ENCODE peak calls at places on chromosome 14, in seven cellular contexts. One of them, this sample, is unnamed.

GRCh38 chr14:93859957-93860356 is 67.2 kb upstream of the FAM181A start:
- DNase-seq in stimulated activated CD4-positive, alpha-beta T cell treated with anti-CD3 and anti-CD28 coated beads, Interleukin-2, amount 100 ng/mL, for 48 hours: no peak
- DNase-seq in Calu3: no peak
- DNase-seq in suprapubic skin: no peak
- DNase-seq in cardiac muscle cell: no peak
- DNase-seq in brain pericyte: no peak
- DNase-seq in AG09309: no peak
- DNase-seq in this sample: no peak

GRCh38 chr14:49139593-49139992 is 446.6 kb downstream of the RPS29 start:
- DNase-seq in AG09309: no peak
- DNase-seq in stimulated activated CD4-positive, alpha-beta T cell treated with anti-CD3 and anti-CD28 coated beads, Interleukin-2, amount 100 ng/mL, for 48 hours: no peak
- DNase-seq in suprapubic skin: no peak
- DNase-seq in brain pericyte: no peak
- DNase-seq in cardiac muscle cell: no peak
- DNase-seq in Calu3: no peak
- DNase-seq in this sample: no peak

GRCh38 chr14:27040552-27040951 is 442.7 kb upstream of the NOVA1 start:
- DNase-seq in Calu3: no peak
- DNase-seq in stimulated activated CD4-positive, alpha-beta T cell treated with anti-CD3 and anti-CD28 coated beads, Interleukin-2, amount 100 ng/mL, for 48 hours: no peak
- DNase-seq in cardiac muscle cell: no peak
- DNase-seq in brain pericyte: no peak
- DNase-seq in suprapubic skin: no peak
- DNase-seq in AG09309: no peak
- DNase-seq in this sample: no peak

GRCh38 chr14:46717211-46717610 is 65.6 kb upstream of the RPL10L start:
- DNase-seq in brain pericyte: no peak
- DNase-seq in Calu3: no peak
- DNase-seq in AG09309: no peak
- DNase-seq in cardiac muscle cell: no peak
- DNase-seq in suprapubic skin: no peak
- DNase-seq in stimulated activated CD4-positive, alpha-beta T cell treated with anti-CD3 and anti-CD28 coated beads, Interleukin-2, amount 100 ng/mL, for 48 hours: no peak
- DNase-seq in this sample: no peak

GRCh38 chr14:36944307-36945010 is 227.9 kb downstream of the SLC25A21 start:
- DNase-seq in AG09309: no peak
- DNase-seq in suprapubic skin: no peak
- DNase-seq in brain pericyte: no peak
- DNase-seq in stimulated activated CD4-positive, alpha-beta T cell treated with anti-CD3 and anti-CD28 coated beads, Interleukin-2, amount 100 ng/mL, for 48 hours: no peak
- DNase-seq in Calu3: no peak
- DNase-seq in cardiac muscle cell: no peak
- DNase-seq in this sample: no peak

GRCh38 chr14:61103541-61104339 is 122.7 kb downstream of the SLC38A6 start:
- DNase-seq in stimulated activated CD4-positive, alpha-beta T cell treated with anti-CD3 and anti-CD28 coated beads, Interleukin-2, amount 100 ng/mL, for 48 hours: peak
- DNase-seq in cardiac muscle cell: no peak
- DNase-seq in Calu3: peak
- DNase-seq in AG09309: peak
- DNase-seq in brain pericyte: peak
- DNase-seq in suprapubic skin: peak
- DNase-seq in this sample: peak

GRCh38 chr14:104184911-104185499 is 46.6 kb downstream of the KIF26A start:
- DNase-seq in brain pericyte: no peak
- DNase-seq in Calu3: no peak
- DNase-seq in AG09309: no peak
- DNase-seq in stimulated activated CD4-positive, alpha-beta T cell treated with anti-CD3 and anti-CD28 coated beads, Interleukin-2, amount 100 ng/mL, for 48 hours: no peak
- DNase-seq in suprapubic skin: no peak
- DNase-seq in cardiac muscle cell: no peak
- DNase-seq in this sample: no peak

GRCh38 chr14:63918411-63918810 is 65.6 kb downstream of the SYNE2 start:
- DNase-seq in AG09309: no peak
- DNase-seq in Calu3: no peak
- DNase-seq in brain pericyte: no peak
- DNase-seq in suprapubic skin: no peak
- DNase-seq in cardiac muscle cell: no peak
- DNase-seq in stimulated activated CD4-positive, alpha-beta T cell treated with anti-CD3 and anti-CD28 coated beads, Interleukin-2, amount 100 ng/mL, for 48 hours: no peak
- DNase-seq in this sample: no peak

GRCh38 chr14:91897121-91897701 is 29.9 kb upstream of the TC2N start:
- DNase-seq in suprapubic skin: no peak
- DNase-seq in Calu3: no peak
- DNase-seq in AG09309: peak
- DNase-seq in stimulated activated CD4-positive, alpha-beta T cell treated with anti-CD3 and anti-CD28 coated beads, Interleukin-2, amount 100 ng/mL, for 48 hours: no peak
- DNase-seq in cardiac muscle cell: no peak
- DNase-seq in brain pericyte: no peak
- DNase-seq in this sample: no peak

GRCh38 chr14:82067221-82067620 is 533.6 kb upstream of the SEL1L start:
- DNase-seq in suprapubic skin: no peak
- DNase-seq in stimulated activated CD4-positive, alpha-beta T cell treated with anti-CD3 and anti-CD28 coated beads, Interleukin-2, amount 100 ng/mL, for 48 hours: no peak
- DNase-seq in cardiac muscle cell: peak
- DNase-seq in brain pericyte: no peak
- DNase-seq in AG09309: no peak
- DNase-seq in Calu3: no peak
- DNase-seq in this sample: no peak

GRCh38 chr14:20624495-20625070 is 16.9 kb downstream of the OR6S1 start:
- DNase-seq in suprapubic skin: peak
- DNase-seq in AG09309: no peak
- DNase-seq in stimulated activated CD4-positive, alpha-beta T cell treated with anti-CD3 and anti-CD28 coated beads, Interleukin-2, amount 100 ng/mL, for 48 hours: peak
- DNase-seq in cardiac muscle cell: peak
- DNase-seq in brain pericyte: no peak
- DNase-seq in Calu3: peak
- DNase-seq in this sample: peak

GRCh38 chr14:68659021-68659931 is 133.6 kb downstream of the ZFP36L1 start:
- DNase-seq in brain pericyte: no peak
- DNase-seq in stimulated activated CD4-positive, alpha-beta T cell treated with anti-CD3 and anti-CD28 coated beads, Interleukin-2, amount 100 ng/mL, for 48 hours: no peak
- DNase-seq in cardiac muscle cell: no peak
- DNase-seq in Calu3: no peak
- DNase-seq in suprapubic skin: no peak
- DNase-seq in AG09309: no peak
- DNase-seq in this sample: no peak

GRCh38 chr14:21300892-21301291 is 21.0 kb downstream of the RPGRIP1 start:
- DNase-seq in brain pericyte: no peak
- DNase-seq in Calu3: peak
- DNase-seq in suprapubic skin: no peak
- DNase-seq in cardiac muscle cell: peak
- DNase-seq in stimulated activated CD4-positive, alpha-beta T cell treated with anti-CD3 and anti-CD28 coated beads, Interleukin-2, amount 100 ng/mL, for 48 hours: no peak
- DNase-seq in AG09309: no peak
- DNase-seq in this sample: peak

GRCh38 chr14:98189077-98189476 is 1082.9 kb downstream of the BCL11B start:
- DNase-seq in brain pericyte: no peak
- DNase-seq in stimulated activated CD4-positive, alpha-beta T cell treated with anti-CD3 and anti-CD28 coated beads, Interleukin-2, amount 100 ng/mL, for 48 hours: no peak
- DNase-seq in Calu3: no peak
- DNase-seq in suprapubic skin: no peak
- DNase-seq in AG09309: no peak
- DNase-seq in cardiac muscle cell: no peak
- DNase-seq in this sample: peak

GRCh38 chr14:51419685-51420084 is 179.6 kb downstream of the TMX1 start:
- DNase-seq in AG09309: no peak
- DNase-seq in brain pericyte: no peak
- DNase-seq in cardiac muscle cell: no peak
- DNase-seq in suprapubic skin: no peak
- DNase-seq in Calu3: no peak
- DNase-seq in stimulated activated CD4-positive, alpha-beta T cell treated with anti-CD3 and anti-CD28 coated beads, Interleukin-2, amount 100 ng/mL, for 48 hours: no peak
- DNase-seq in this sample: no peak

GRCh38 chr14:22420598-22421186 is 168.3 kb downstream of the DAD1 start:
- DNase-seq in cardiac muscle cell: no peak
- DNase-seq in suprapubic skin: no peak
- DNase-seq in brain pericyte: no peak
- DNase-seq in AG09309: no peak
- DNase-seq in stimulated activated CD4-positive, alpha-beta T cell treated with anti-CD3 and anti-CD28 coated beads, Interleukin-2, amount 100 ng/mL, for 48 hours: no peak
- DNase-seq in Calu3: no peak
- DNase-seq in this sample: no peak

GRCh38 chr14:51018521-51018920 is 74.2 kb upstream of the PYGL start:
- DNase-seq in suprapubic skin: no peak
- DNase-seq in Calu3: no peak
- DNase-seq in cardiac muscle cell: no peak
- DNase-seq in AG09309: no peak
- DNase-seq in stimulated activated CD4-positive, alpha-beta T cell treated with anti-CD3 and anti-CD28 coated beads, Interleukin-2, amount 100 ng/mL, for 48 hours: no peak
- DNase-seq in brain pericyte: no peak
- DNase-seq in this sample: no peak

GRCh38 chr14:55767291-55767690 is 187.3 kb downstream of the KTN1 start:
- DNase-seq in stimulated activated CD4-positive, alpha-beta T cell treated with anti-CD3 and anti-CD28 coated beads, Interleukin-2, amount 100 ng/mL, for 48 hours: no peak
- DNase-seq in brain pericyte: no peak
- DNase-seq in Calu3: no peak
- DNase-seq in AG09309: no peak
- DNase-seq in suprapubic skin: no peak
- DNase-seq in cardiac muscle cell: no peak
- DNase-seq in this sample: no peak

GRCh38 chr14:23709923-23710322 is 73.8 kb downstream of the DHRS2 start:
- DNase-seq in suprapubic skin: no peak
- DNase-seq in Calu3: no peak
- DNase-seq in brain pericyte: no peak
- DNase-seq in stimulated activated CD4-positive, alpha-beta T cell treated with anti-CD3 and anti-CD28 coated beads, Interleukin-2, amount 100 ng/mL, for 48 hours: no peak
- DNase-seq in cardiac muscle cell: no peak
- DNase-seq in AG09309: no peak
- DNase-seq in this sample: no peak

GRCh38 chr14:97377550-97377949 is 580.4 kb downstream of the VRK1 start:
- DNase-seq in Calu3: no peak
- DNase-seq in cardiac muscle cell: peak
- DNase-seq in stimulated activated CD4-positive, alpha-beta T cell treated with anti-CD3 and anti-CD28 coated beads, Interleukin-2, amount 100 ng/mL, for 48 hours: no peak
- DNase-seq in brain pericyte: no peak
- DNase-seq in suprapubic skin: no peak
- DNase-seq in AG09309: no peak
- DNase-seq in this sample: no peak

GRCh38 chr14:104547998-104548700 is 31.4 kb upstream of the C14orf180 start:
- DNase-seq in suprapubic skin: peak
- DNase-seq in Calu3: no peak
- DNase-seq in cardiac muscle cell: no peak
- DNase-seq in brain pericyte: no peak
- DNase-seq in AG09309: no peak
- DNase-seq in stimulated activated CD4-positive, alpha-beta T cell treated with anti-CD3 and anti-CD28 coated beads, Interleukin-2, amount 100 ng/mL, for 48 hours: no peak
- DNase-seq in this sample: no peak

GRCh38 chr14:85516239-85517112 is 13.5 kb upstream of the FLRT2 start:
- DNase-seq in cardiac muscle cell: no peak
- DNase-seq in Calu3: no peak
- DNase-seq in suprapubic skin: no peak
- DNase-seq in AG09309: peak
- DNase-seq in brain pericyte: no peak
- DNase-seq in stimulated activated CD4-positive, alpha-beta T cell treated with anti-CD3 and anti-CD28 coated beads, Interleukin-2, amount 100 ng/mL, for 48 hours: no peak
- DNase-seq in this sample: no peak

GRCh38 chr14:32940066-32940651 is 1.5 kb downstream of the NPAS3 start:
- DNase-seq in brain pericyte: no peak
- DNase-seq in cardiac muscle cell: no peak
- DNase-seq in stimulated activated CD4-positive, alpha-beta T cell treated with anti-CD3 and anti-CD28 coated beads, Interleukin-2, amount 100 ng/mL, for 48 hours: no peak
- DNase-seq in suprapubic skin: no peak
- DNase-seq in Calu3: no peak
- DNase-seq in AG09309: no peak
- DNase-seq in this sample: no peak

GRCh38 chr14:69850086-69850735 is 29.0 kb upstream of the SMOC1 start:
- DNase-seq in brain pericyte: no peak
- DNase-seq in Calu3: no peak
- DNase-seq in AG09309: no peak
- DNase-seq in suprapubic skin: no peak
- DNase-seq in stimulated activated CD4-positive, alpha-beta T cell treated with anti-CD3 and anti-CD28 coated beads, Interleukin-2, amount 100 ng/mL, for 48 hours: no peak
- DNase-seq in cardiac muscle cell: no peak
- DNase-seq in this sample: no peak

GRCh38 chr14:50109342-50109741 is 7.0 kb downstream of the VCPKMT start:
- DNase-seq in brain pericyte: no peak
- DNase-seq in cardiac muscle cell: peak
- DNase-seq in stimulated activated CD4-positive, alpha-beta T cell treated with anti-CD3 and anti-CD28 coated beads, Interleukin-2, amount 100 ng/mL, for 48 hours: no peak
- DNase-seq in AG09309: no peak
- DNase-seq in suprapubic skin: no peak
- DNase-seq in Calu3: no peak
- DNase-seq in this sample: no peak

GRCh38 chr14:91361236-91361811 is 56.3 kb downstream of the CCDC88C start:
- DNase-seq in suprapubic skin: no peak
- DNase-seq in Calu3: no peak
- DNase-seq in brain pericyte: no peak
- DNase-seq in stimulated activated CD4-positive, alpha-beta T cell treated with anti-CD3 and anti-CD28 coated beads, Interleukin-2, amount 100 ng/mL, for 48 hours: no peak
- DNase-seq in AG09309: peak
- DNase-seq in cardiac muscle cell: no peak
- DNase-seq in this sample: no peak

GRCh38 chr14:93122820-93123219 is 7.1 kb upstream of the ITPK1 start:
- DNase-seq in cardiac muscle cell: no peak
- DNase-seq in stimulated activated CD4-positive, alpha-beta T cell treated with anti-CD3 and anti-CD28 coated beads, Interleukin-2, amount 100 ng/mL, for 48 hours: no peak
- DNase-seq in brain pericyte: no peak
- DNase-seq in suprapubic skin: no peak
- DNase-seq in AG09309: no peak
- DNase-seq in Calu3: no peak
- DNase-seq in this sample: no peak

GRCh38 chr14:104309657-104310369 is 171.4 kb downstream of the KIF26A start:
- DNase-seq in Calu3: no peak
- DNase-seq in brain pericyte: no peak
- DNase-seq in cardiac muscle cell: no peak
- DNase-seq in suprapubic skin: no peak
- DNase-seq in AG09309: no peak
- DNase-seq in stimulated activated CD4-positive, alpha-beta T cell treated with anti-CD3 and anti-CD28 coated beads, Interleukin-2, amount 100 ng/mL, for 48 hours: no peak
- DNase-seq in this sample: no peak

GRCh38 chr14:72883963-72884362 is 9.9 kb downstream of the DPF3 start:
- DNase-seq in Calu3: no peak
- DNase-seq in brain pericyte: no peak
- DNase-seq in cardiac muscle cell: no peak
- DNase-seq in stimulated activated CD4-positive, alpha-beta T cell treated with anti-CD3 and anti-CD28 coated beads, Interleukin-2, amount 100 ng/mL, for 48 hours: no peak
- DNase-seq in AG09309: no peak
- DNase-seq in suprapubic skin: no peak
- DNase-seq in this sample: no peak

GRCh38 chr14:58663494-58664111 is 25.8 kb downstream of the DACT1 start:
- DNase-seq in Calu3: no peak
- DNase-seq in AG09309: peak
- DNase-seq in stimulated activated CD4-positive, alpha-beta T cell treated with anti-CD3 and anti-CD28 coated beads, Interleukin-2, amount 100 ng/mL, for 48 hours: no peak
- DNase-seq in suprapubic skin: no peak
- DNase-seq in cardiac muscle cell: peak
- DNase-seq in brain pericyte: no peak
- DNase-seq in this sample: no peak

GRCh38 chr14:58796201-58796600 is 158.4 kb downstream of the DACT1 start:
- DNase-seq in stimulated activated CD4-positive, alpha-beta T cell treated with anti-CD3 and anti-CD28 coated beads, Interleukin-2, amount 100 ng/mL, for 48 hours: no peak
- DNase-seq in suprapubic skin: no peak
- DNase-seq in Calu3: no peak
- DNase-seq in AG09309: no peak
- DNase-seq in brain pericyte: no peak
- DNase-seq in cardiac muscle cell: no peak
- DNase-seq in this sample: no peak

GRCh38 chr14:65164068-65164824 is 61.9 kb upstream of the MAX start:
- DNase-seq in cardiac muscle cell: peak
- DNase-seq in brain pericyte: no peak
- DNase-seq in stimulated activated CD4-positive, alpha-beta T cell treated with anti-CD3 and anti-CD28 coated beads, Interleukin-2, amount 100 ng/mL, for 48 hours: peak
- DNase-seq in suprapubic skin: no peak
- DNase-seq in Calu3: peak
- DNase-seq in AG09309: no peak
- DNase-seq in this sample: no peak

This sample was measured in T-helper 2 cell treated with Interferon-gamma antibody and Interleukin-4, amounts not matched to agents 5 μg/mL and 100 μg/mL, for 36 hours.